ENCODE peak calls at places on chromosomes 11 and 22, in eight cellular contexts. D is H1; M is Caki2; H is globus pallidus; C is psoas muscle; Z is lower leg skin; L is stimulated activated CD8-positive, alpha-beta memory T cell treated with anti-CD3 and anti-CD28 coated beads, Interleukin-7, amount 100 ng/mL, for 24 hours; Y is lower lobe of right lung. S is an unnamed sample.

GRCh38 chr11:33778682-33779081 is 4.4 kb upstream of the FBXO3 start:
- DNase-seq in D (no peak), M (no peak), H (no peak), C (no peak), Z (no peak), L (no peak), Y (no peak), S (no peak)

GRCh38 chr11:92886243-92886905 is 83.1 kb upstream of the MTNR1B start:
- DNase-seq in D (no peak), M (peak), H (peak), C (no peak), Z (no peak), L (no peak), Y (no peak), S (no peak)

GRCh38 chr22:42829311-42829710 is 27.8 kb downstream of the ARFGAP3 start:
- DNase-seq in D (no peak), M (no peak), H (no peak), C (no peak), Z (no peak), L (no peak), Y (no peak), S (no peak)

GRCh38 chr11:116641561-116642045 is 131.2 kb downstream of the BUD13 start:
- DNase-seq in D (peak), M (peak), H (no peak), C (peak), Z (no peak), L (no peak), Y (peak), S (peak)

GRCh38 chr11:130814440-130815073 is 101.7 kb downstream of the SNX19 start:
- DNase-seq in D (no peak), M (no peak), H (no peak), C (no peak), Z (no peak), L (no peak), Y (no peak), S (no peak)

GRCh38 chr11:61735391-61735790 is 17.0 kb upstream of the MYRF start:
- DNase-seq in D (no peak), M (no peak), H (no peak), C (no peak), Z (no peak), L (no peak), Y (no peak), S (no peak)

GRCh38 chr22:35476341-35476740 is 64.3 kb upstream of the RASD2 start:
- DNase-seq in D (no peak), M (peak), H (no peak), C (no peak), Z (no peak), L (no peak), Y (no peak), S (no peak)

GRCh38 chr11:34926101-34926830 is 9.8 kb downstream of the PDHX start:
- DNase-seq in D (no peak), M (peak), H (peak), C (no peak), Z (no peak), L (no peak), Y (no peak), S (no peak)

GRCh38 chr22:24107668-24108067 is 73.6 kb upstream of the SUSD2 start:
- DNase-seq in D (no peak), M (no peak), H (peak), C (peak), Z (peak), L (no peak), Y (peak), S (peak)

GRCh38 chr22:47918276-47918928 is 1156.0 kb downstream of the TBC1D22A start:
- DNase-seq in D (no peak), M (no peak), H (no peak), C (no peak), Z (no peak), L (peak), Y (no peak), S (no peak)

GRCh38 chr11:131506376-131506775 is 136.0 kb downstream of the NTM start:
- DNase-seq in D (no peak), M (no peak), H (no peak), C (no peak), Z (no peak), L (no peak), Y (no peak), S (no peak)

GRCh38 chr11:130782361-130783221 is 133.7 kb downstream of the SNX19 start:
- DNase-seq in D (no peak), M (peak), H (no peak), C (no peak), Z (no peak), L (no peak), Y (no peak), S (no peak)

GRCh38 chr11:58845342-58845741 is 838 bp upstream of the GLYATL2 start:
- DNase-seq in D (no peak), M (no peak), H (no peak), C (no peak), Z (no peak), L (no peak), Y (no peak), S (no peak)

GRCh38 chr11:18394300-18394927 is at the start of gene LDHA:
- DNase-seq in D (peak), M (peak), H (peak), C (peak), Z (peak), L (peak), Y (peak), S (peak)

GRCh38 chr11:73542175-73542574 is 55.7 kb downstream of the FAM168A start:
- DNase-seq in D (no peak), M (no peak), H (no peak), C (no peak), Z (no peak), L (no peak), Y (no peak), S (no peak)

GRCh38 chr22:26890870-26891269 is 233.5 kb downstream of the MIAT start:
- DNase-seq in D (no peak), M (peak), H (no peak), C (no peak), Z (no peak), L (no peak), Y (no peak), S (no peak)

GRCh38 chr11:14411818-14412217 is 52.8 kb upstream of the RRAS2 start:
- DNase-seq in D (no peak), M (no peak), H (no peak), C (peak), Z (peak), L (no peak), Y (no peak), S (peak)

GRCh38 chr22:26825960-26826359 is 168.6 kb downstream of the MIAT start:
- DNase-seq in D (no peak), M (no peak), H (no peak), C (no peak), Z (no peak), L (no peak), Y (no peak), S (no peak)

GRCh38 chr11:44632466-44633123 is 67.1 kb downstream of the CD82 start:
- DNase-seq in D (no peak), M (no peak), H (no peak), C (peak), Z (peak), L (no peak), Y (no peak), S (no peak)

GRCh38 chr22:22855617-22856308 is 31.9 kb upstream of the IGLL5 start:
- DNase-seq in D (no peak), M (no peak), H (no peak), C (no peak), Z (no peak), L (no peak), Y (no peak), S (no peak)

GRCh38 chr11:57474751-57475115 is 14.4 kb downstream of the RTN4RL2 start:
- DNase-seq in D (no peak), M (no peak), H (no peak), C (no peak), Z (no peak), L (no peak), Y (no peak), S (no peak)

GRCh38 chr11:68145120-68145866 is 24.1 kb upstream of the CHKA start:
- DNase-seq in D (no peak), M (peak), H (no peak), C (no peak), Z (no peak), L (no peak), Y (no peak), S (no peak)

GRCh38 chr11:64419818-64420485 is 61.0 kb downstream of the RPS6KA4 start:
- DNase-seq in D (no peak), M (no peak), H (no peak), C (no peak), Z (no peak), L (no peak), Y (no peak), S (no peak)

GRCh38 chr11:105609832-105610781 is at the start of gene GRIA4:
- DNase-seq in D (no peak), M (peak), H (peak), C (peak), Z (no peak), L (no peak), Y (peak), S (no peak)

GRCh38 chr11:33478111-33478573 is 221.0 kb downstream of the HIPK3 start:
- DNase-seq in D (no peak), M (no peak), H (no peak), C (no peak), Z (no peak), L (no peak), Y (no peak), S (no peak)

GRCh38 chr11:29319231-29319630 is 697.6 kb downstream of the KCNA4 start:
- DNase-seq in D (no peak), M (no peak), H (no peak), C (no peak), Z (no peak), L (no peak), Y (no peak), S (no peak)

GRCh38 chr11:11895672-11896071 is 53.9 kb downstream of the USP47 start:
- DNase-seq in D (no peak), M (no peak), H (no peak), C (no peak), Z (no peak), L (no peak), Y (no peak), S (no peak)

GRCh38 chr11:117230286-117230961 is 1.4 kb downstream of the PCSK7 start:
- DNase-seq in D (no peak), M (no peak), H (no peak), C (no peak), Z (no peak), L (peak), Y (no peak), S (no peak)

GRCh38 chr11:123188508-123189165 is 6.4 kb downstream of the CLMP start:
- DNase-seq in D (no peak), M (no peak), H (peak), C (no peak), Z (no peak), L (no peak), Y (no peak), S (no peak)

GRCh38 chr22:37549704-37550059 is 10.6 kb upstream of the CDC42EP1 start:
- DNase-seq in D (no peak), M (no peak), H (peak), C (peak), Z (no peak), L (no peak), Y (peak), S (no peak)

GRCh38 chr22:31646186-31647019 is 15.6 kb downstream of the PISD start:
- DNase-seq in D (no peak), M (peak), H (no peak), C (no peak), Z (no peak), L (no peak), Y (no peak), S (no peak)

S was measured in left ventricle myocardium inferior.